ENCODE peak calls at places on chromosomes 5 and 9, in five cellular contexts. L is GM12891, Z is iPS DF 19.7, K is cerebellar cortex, C is NCI-H524. A is an unnamed sample.

GRCh38 chr9:86557918-86558317 is 203.7 kb upstream of the TUT7 start:
- DNase-seq in L (no peak), Z (no peak), K (no peak), C (no peak), A (no peak)

GRCh38 chr5:40688127-40688756 is 8.5 kb downstream of the PTGER4 start:
- DNase-seq in L (peak), Z (no peak), K (peak), C (peak), A (peak)

GRCh38 chr9:14418262-14419200 is 104.6 kb upstream of the NFIB start:
- DNase-seq in L (no peak), Z (no peak), K (no peak), C (no peak), A (no peak)

GRCh38 chr9:7212101-7212500 is 454.3 kb downstream of the KDM4C start:
- DNase-seq in L (no peak), Z (no peak), K (no peak), C (no peak), A (no peak)

GRCh38 chr9:18857769-18858168 is 175.2 kb downstream of the SAXO1 start:
- DNase-seq in L (no peak), Z (no peak), K (no peak), C (no peak), A (no peak)

GRCh38 chr9:17116400-17116837 is 18.4 kb upstream of the CNTLN start:
- DNase-seq in L (no peak), Z (no peak), K (peak), C (peak), A (no peak)

GRCh38 chr9:13899924-13900323 is 414.0 kb downstream of the NFIB start:
- DNase-seq in L (no peak), Z (no peak), K (no peak), C (no peak), A (no peak)

GRCh38 chr9:137168907-137169763 is 716 bp downstream of the LRRC26 start:
- DNase-seq in L (peak), Z (peak), K (peak), C (peak), A (peak)

GRCh38 chr5:150780180-150780692 is 1.7 kb downstream of the SMIM3 start:
- DNase-seq in L (no peak), Z (no peak), K (no peak), C (no peak), A (peak)

GRCh38 chr5:169576181-169576598 is 7.4 kb upstream of the SPDL1 start:
- DNase-seq in L (no peak), Z (no peak), K (no peak), C (no peak), A (no peak)

GRCh38 chr5:167208911-167209310 is 1082.5 kb upstream of the WWC1 start:
- DNase-seq in L (no peak), Z (no peak), K (no peak), C (no peak), A (no peak)

GRCh38 chr5:145872486-145872885 is 328 bp downstream of the GRXCR2 start:
- DNase-seq in L (no peak), Z (no peak), K (no peak), C (peak), A (peak)

GRCh38 chr5:51053361-51053760 is 329.9 kb upstream of the ISL1 start:
- DNase-seq in L (no peak), Z (no peak), K (no peak), C (no peak), A (no peak)

GRCh38 chr5:132215329-132215728 is 12.3 kb downstream of the P4HA2 start:
- DNase-seq in L (no peak), Z (no peak), K (peak), C (no peak), A (peak)

GRCh38 chr9:89095755-89096154 is 82.9 kb downstream of the SHC3 start:
- DNase-seq in L (no peak), Z (no peak), K (no peak), C (no peak), A (no peak)

GRCh38 chr5:93299596-93300308 is 281.3 kb downstream of the NR2F1-AS1 start:
- DNase-seq in L (no peak), Z (no peak), K (peak), C (no peak), A (no peak)

GRCh38 chr9:117672397-117672796 is 31.8 kb upstream of the TLR4 start:
- DNase-seq in L (no peak), Z (no peak), K (no peak), C (no peak), A (no peak)